ENCODE peak calls at places on chromosome 14, in eight cellular contexts. Q is substantia nigra; I is iris pigment epithelial cell; L is body of pancreas; Z is CD8-positive, alpha-beta T cell; P is activated CD4-positive, alpha-beta T cell treated with anti-CD3 and anti-CD28 coated beads for 24 hours; H is HuH-7.5; U is germinal center. Y is an unnamed sample.

GRCh38 chr14:50875359-50876090 is 3.7 kb downstream of the ABHD12B start:
- DNase-seq in Q (no peak), I (peak), L (no peak), Z (peak), P (peak), H (peak), U (no peak), Y (no peak)

GRCh38 chr14:32192712-32193373 is 9.0 kb upstream of the RNU6-7 start:
- DNase-seq in Q (no peak), I (no peak), L (no peak), Z (no peak), P (no peak), H (no peak), U (no peak), Y (no peak)

GRCh38 chr14:80215756-80216581 is 4.7 kb upstream of the DIO2 start:
- DNase-seq in Q (no peak), I (peak), L (peak), Z (no peak), P (no peak), H (no peak), U (no peak), Y (no peak)

GRCh38 chr14:34498684-34499412 is 36.8 kb upstream of the SPTSSA start:
- DNase-seq in Q (no peak), I (peak), L (peak), Z (no peak), P (no peak), H (no peak), U (no peak), Y (no peak)

GRCh38 chr14:54942913-54943312 is 40.3 kb upstream of the GCH1 start:
- DNase-seq in Q (no peak), I (no peak), L (no peak), Z (no peak), P (no peak), H (no peak), U (peak), Y (no peak)

GRCh38 chr14:32761381-32761968 is 177.2 kb upstream of the NPAS3 start:
- DNase-seq in Q (no peak), I (peak), L (no peak), Z (no peak), P (no peak), H (no peak), U (no peak), Y (no peak)

GRCh38 chr14:92511472-92512247 is 1.9 kb upstream of the RIN3 start:
- DNase-seq in Q (no peak), I (peak), L (no peak), Z (no peak), P (no peak), H (no peak), U (no peak), Y (no peak)

GRCh38 chr14:54481695-54482094 is 7.1 kb downstream of the GMFB start:
- DNase-seq in Q (no peak), I (no peak), L (no peak), Z (no peak), P (no peak), H (no peak), U (no peak), Y (no peak)

GRCh38 chr14:72554994-72555608 is 338.8 kb downstream of the DPF3 start:
- DNase-seq in Q (no peak), I (no peak), L (no peak), Z (no peak), P (no peak), H (no peak), U (no peak), Y (no peak)

GRCh38 chr14:74105381-74105780 is 20.6 kb downstream of the LIN52 start:
- DNase-seq in Q (no peak), I (no peak), L (no peak), Z (no peak), P (no peak), H (no peak), U (no peak), Y (no peak)

GRCh38 chr14:70398280-70398679 is 18.6 kb downstream of the SYNJ2BP start:
- DNase-seq in Q (no peak), I (no peak), L (no peak), Z (no peak), P (no peak), H (no peak), U (no peak), Y (no peak)

GRCh38 chr14:22976620-22977433 is 5.5 kb downstream of the AJUBA start:
- DNase-seq in Q (no peak), I (peak), L (peak), Z (no peak), P (no peak), H (peak), U (peak), Y (no peak)

GRCh38 chr14:49052516-49052915 is 533.7 kb downstream of the RPS29 start:
- DNase-seq in Q (no peak), I (peak), L (no peak), Z (no peak), P (no peak), H (no peak), U (no peak), Y (no peak)

GRCh38 chr14:88234442-88234841 is 88.6 kb downstream of the KCNK10 start:
- DNase-seq in Q (no peak), I (no peak), L (no peak), Z (no peak), P (no peak), H (no peak), U (no peak), Y (no peak)

GRCh38 chr14:99514552-99515300 is 33.5 kb downstream of the CCNK start:
- DNase-seq in Q (no peak), I (no peak), L (no peak), Z (no peak), P (no peak), H (no peak), U (no peak), Y (no peak)

GRCh38 chr14:32400480-32400879 is 71.4 kb downstream of the AKAP6 start:
- DNase-seq in Q (no peak), I (no peak), L (no peak), Z (no peak), P (no peak), H (no peak), U (no peak), Y (no peak)

GRCh38 chr14:102293784-102294183 is 11.2 kb downstream of the MOK start:
- DNase-seq in Q (no peak), I (peak), L (no peak), Z (no peak), P (no peak), H (no peak), U (no peak), Y (no peak)

Y was measured in endothelial cell.